ENCODE peak calls at places on chromosomes 5 and 9, in five cellular contexts. I is endothelial cell, E is foreskin fibroblast, K is foreskin keratinocyte, V is GM13977. W is an unnamed sample.

GRCh38 chr9:15501179-15501578 is 9.6 kb downstream of the PSIP1 start:
- DNase-seq in I (no peak), E (no peak), K (no peak), V (no peak), W (no peak)

GRCh38 chr9:109349431-109349846 is 28.6 kb upstream of the EPB41L4B start:
- DNase-seq in E (peak), K (peak), V (no peak), I (no peak), W (no peak)

GRCh38 chr9:109766351-109766750 is 13.6 kb upstream of the PALM2AKAP2 start:
- DNase-seq in K (peak), V (no peak), E (peak), I (no peak), W (no peak)

GRCh38 chr9:38133595-38133994 is 64.6 kb upstream of the SHB start:
- DNase-seq in V (no peak), I (no peak), K (no peak), E (no peak), W (no peak)

GRCh38 chr5:173530547-173530946 is 85.9 kb downstream of the BOD1 start:
- DNase-seq in E (no peak), V (no peak), K (no peak), I (no peak), W (no peak)

GRCh38 chr9:70484232-70485130 is 70.0 kb upstream of the KLF9 start:
- DNase-seq in I (peak), K (peak), V (peak), E (peak), W (peak)

GRCh38 chr9:135230386-135230765 is 142.9 kb downstream of the OLFM1 start:
- DNase-seq in K (no peak), E (no peak), I (no peak), V (no peak), W (no peak)

GRCh38 chr9:33466565-33467495 is 6.9 kb downstream of the NOL6 start:
- DNase-seq in K (no peak), E (no peak), V (peak), I (peak), W (peak)

GRCh38 chr5:38168029-38168428 is 90.3 kb upstream of the EGFLAM start:
- DNase-seq in K (no peak), I (no peak), E (no peak), V (no peak), W (no peak)

GRCh38 chr5:171467107-171467506 is 47.7 kb downstream of the FGF18 start:
- DNase-seq in E (no peak), K (no peak), V (no peak), I (no peak), W (no peak)

GRCh38 chr5:100444961-100445360 is 90.2 kb upstream of the FAM174A start:
- DNase-seq in I (no peak), K (no peak), E (no peak), V (no peak), W (no peak)

GRCh38 chr5:43037929-43038510 is 2.1 kb downstream of the ANXA2R start:
- DNase-seq in I (no peak), K (peak), E (no peak), V (peak), W (peak)

GRCh38 chr9:116152941-116153764 is 438 bp upstream of the PAPPA start:
- DNase-seq in E (peak), K (no peak), V (no peak), I (no peak), W (no peak)

GRCh38 chr5:159951387-159951786 is 35.1 kb downstream of the ADRA1B start:
- DNase-seq in K (no peak), E (no peak), V (no peak), I (peak), W (no peak)

GRCh38 chr9:1969898-1970297 is 45.2 kb upstream of the SMARCA2 start:
- DNase-seq in E (no peak), I (no peak), K (no peak), V (no peak), W (no peak)

GRCh38 chr9:36499156-36499886 is 73.4 kb upstream of the MELK start:
- DNase-seq in E (no peak), V (no peak), I (no peak), K (no peak), W (no peak)

GRCh38 chr5:175321927-175322532 is 122.0 kb downstream of the DRD1 start:
- DNase-seq in K (no peak), E (no peak), I (peak), V (peak), W (peak)

GRCh38 chr5:105034335-105034734 is 1471.7 kb upstream of the NUDT12 start:
- DNase-seq in I (no peak), V (no peak), K (no peak), E (no peak), W (no peak)

GRCh38 chr9:114786251-114786650 is 19.6 kb downstream of the TNFSF15 start:
- DNase-seq in I (no peak), V (no peak), E (no peak), K (no peak), W (no peak)

GRCh38 chr5:20340123-20340522 is 352.1 kb upstream of the CDH18 start:
- DNase-seq in K (no peak), V (no peak), I (no peak), E (no peak), W (no peak)

GRCh38 chr9:36823466-36823865 is 210.6 kb downstream of the PAX5 start:
- DNase-seq in K (no peak), I (no peak), V (no peak), E (no peak), W (no peak)

GRCh38 chr5:8756498-8757084 is 789.3 kb downstream of the SEMA5A start:
- DNase-seq in E (peak), K (no peak), V (peak), I (peak), W (peak)

GRCh38 chr5:54845567-54845941 is 139.8 kb downstream of the ESM1 start:
- DNase-seq in K (no peak), I (no peak), V (no peak), E (peak), W (no peak)

GRCh38 chr5:176995122-176995490 is 11.5 kb downstream of the UIMC1 start:
- DNase-seq in V (no peak), K (no peak), E (no peak), I (no peak), W (no peak)

GRCh38 chr5:116856271-116856670 is 281.6 kb upstream of the SEMA6A start:
- DNase-seq in V (no peak), K (no peak), I (no peak), E (no peak), W (no peak)

GRCh38 chr5:115601709-115602584 is at the start of gene TICAM2:
- DNase-seq in I (peak), K (no peak), E (peak), V (peak), W (peak)

DNA sequence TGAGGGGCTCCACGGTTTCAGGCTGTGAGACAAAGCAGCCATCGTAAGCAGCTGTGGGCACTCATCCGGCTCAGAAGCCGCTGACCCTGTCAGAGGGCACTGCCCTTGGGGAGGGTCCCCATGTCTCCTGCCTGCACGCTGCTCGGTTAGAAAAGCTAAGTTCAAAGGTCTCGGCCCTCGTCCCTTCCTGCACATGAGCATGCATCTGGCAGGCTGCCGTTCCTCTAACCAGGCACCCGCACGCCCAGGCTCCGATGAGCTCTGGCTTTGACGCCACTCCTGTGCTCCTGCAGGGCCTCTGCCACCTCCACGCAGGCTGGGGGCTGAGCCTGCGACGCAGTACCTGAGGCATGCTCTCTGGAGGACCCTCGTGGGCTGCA is 51.3 kb downstream of the NKD2 start:
- DNase-seq in K (no peak), I (no peak), E (no peak), V (no peak), W (no peak)
- TF ChIP-seq CTCF in K (no peak), I (no peak), E (no peak), V (no peak), W (no peak)

DNA sequence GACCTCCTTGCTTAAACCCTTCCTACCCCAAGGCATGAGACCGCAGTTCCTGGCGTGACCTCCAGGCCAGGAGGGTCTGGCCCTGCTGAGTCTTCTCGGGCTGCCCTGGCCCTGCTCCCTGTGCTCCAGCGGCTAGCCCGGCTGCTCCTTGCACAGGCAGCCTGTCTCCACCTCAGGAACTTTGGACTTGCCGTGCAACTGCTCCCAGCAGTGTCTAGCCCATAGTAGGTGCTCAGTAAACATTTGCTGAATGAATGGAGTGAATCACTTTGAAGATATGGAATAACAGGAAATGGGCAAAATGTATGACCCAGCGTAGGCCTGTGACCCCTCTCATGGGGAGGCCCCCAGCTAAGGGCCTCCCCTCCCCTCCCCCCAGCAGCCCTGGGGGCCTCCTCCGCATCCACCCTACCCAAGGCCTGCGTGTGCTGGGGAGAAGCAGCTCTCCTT is 127.1 kb downstream of the ZNF354C start:
- DNase-seq in E (no peak), K (no peak), V (no peak), I (no peak), W (no peak)
- TF ChIP-seq CTCF in E (no peak), K (no peak), V (no peak), I (peak), W (no peak)

GRCh38 chr9:129145841-129146292 is 32.2 kb downstream of the IER5L start:
- DNase-seq in K (no peak), I (no peak), E (peak), V (no peak), W (no peak)
- TF ChIP-seq CTCF in K (no peak), I (no peak), E (no peak), V (no peak), W (no peak)

GRCh38 chr5:168895295-168896019 is 316.3 kb upstream of the PANK3 start:
- DNase-seq in I (no peak), K (no peak), V (no peak), E (no peak), W (no peak)

GRCh38 chr5:168897387-168898122 is 318.4 kb upstream of the PANK3 start:
- DNase-seq in K (no peak), I (no peak), V (no peak), E (no peak), W (no peak)

GRCh38 chr5:168899264-168899663 is 320.1 kb upstream of the PANK3 start:
- DNase-seq in V (no peak), I (no peak), K (no peak), E (no peak), W (no peak)

GRCh38 chr5:168899673-168900072 is 320.5 kb upstream of the PANK3 start:
- DNase-seq in E (no peak), I (no peak), K (no peak), V (no peak), W (no peak)

DNA sequence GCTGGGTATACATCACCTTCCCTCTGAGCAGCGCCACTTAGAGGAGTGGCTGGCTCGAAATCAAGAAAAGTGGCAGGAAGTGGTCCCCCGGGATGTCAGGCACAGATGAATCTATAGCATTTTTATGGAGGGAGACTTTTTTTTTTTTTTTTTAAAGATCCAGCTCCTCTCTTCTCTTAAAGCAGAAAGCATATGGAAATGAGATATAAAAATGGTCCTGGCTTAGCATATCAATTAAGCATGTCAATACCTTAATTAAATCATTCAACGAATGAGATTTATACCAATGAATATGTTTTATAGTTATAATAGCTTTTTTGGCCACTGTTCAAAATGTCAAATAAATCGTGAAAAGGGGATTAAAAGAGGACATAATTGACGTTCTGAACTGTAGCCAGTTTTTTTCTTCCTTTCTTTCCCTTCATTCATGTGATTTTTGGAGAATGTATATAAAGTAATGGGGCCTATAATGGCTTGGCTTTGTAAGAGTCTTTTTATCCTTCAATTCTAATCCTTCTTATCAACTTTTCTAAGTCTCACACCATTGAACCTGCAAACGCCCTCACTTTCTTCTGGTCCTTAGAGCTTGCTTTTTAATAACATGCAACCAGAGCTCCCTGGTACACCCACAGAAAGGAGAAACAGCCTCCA is 319.2 kb upstream of the PANK3 start:
- DNase-seq in I (no peak), K (no peak), E (no peak), V (no peak), W (no peak)
- TF ChIP-seq CTCF in I (no peak), K (no peak), E (no peak), V (no peak), W (no peak)

DNA sequence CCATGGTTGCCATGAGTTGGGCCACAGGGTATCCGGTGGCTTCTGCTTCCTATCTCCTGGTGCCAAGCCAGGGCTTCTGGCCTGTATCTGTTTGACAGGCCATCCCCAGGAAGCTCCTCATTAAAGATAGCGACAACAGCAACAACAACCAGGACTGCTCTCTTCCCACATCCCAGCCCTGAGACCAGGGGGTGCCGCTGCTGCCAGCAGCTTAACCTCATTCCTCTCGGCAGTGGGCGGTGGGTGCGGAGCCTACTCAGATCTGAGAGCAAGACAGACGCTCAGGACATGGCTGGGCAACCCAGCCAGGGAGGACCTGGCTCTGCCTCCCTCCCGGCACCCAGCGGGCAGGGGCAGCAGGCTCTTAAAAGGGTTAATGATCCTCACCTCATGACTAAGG is 98.3 kb downstream of the PSD2 start:
- DNase-seq in E (no peak), K (no peak), I (no peak), V (no peak), W (no peak)
- TF ChIP-seq CTCF in E (no peak), K (no peak), I (no peak), V (no peak), W (no peak)

GRCh38 chr5:62828757-62829156 is 250.1 kb downstream of the LRRC70 start:
- DNase-seq in K (no peak), V (no peak), E (no peak), I (no peak), W (no peak)
- TF ChIP-seq CTCF in K (no peak), V (no peak), E (no peak), I (no peak), W (no peak)

GRCh38 chr5:135571902-135572301 is 6.9 kb downstream of the CXCL14 start:
- DNase-seq in I (no peak), K (no peak), V (no peak), E (no peak), W (no peak)

GRCh38 chr5:135568923-135569360 is 9.8 kb downstream of the CXCL14 start:
- DNase-seq in E (no peak), K (no peak), V (no peak), I (no peak), W (no peak)

GRCh38 chr5:135571210-135571609 is 7.6 kb downstream of the CXCL14 start:
- DNase-seq in E (no peak), K (no peak), I (no peak), V (no peak), W (no peak)

GRCh38 chr5:135569755-135570452 is 8.9 kb downstream of the CXCL14 start:
- DNase-seq in K (no peak), E (peak), I (peak), V (no peak), W (no peak)

DNA sequence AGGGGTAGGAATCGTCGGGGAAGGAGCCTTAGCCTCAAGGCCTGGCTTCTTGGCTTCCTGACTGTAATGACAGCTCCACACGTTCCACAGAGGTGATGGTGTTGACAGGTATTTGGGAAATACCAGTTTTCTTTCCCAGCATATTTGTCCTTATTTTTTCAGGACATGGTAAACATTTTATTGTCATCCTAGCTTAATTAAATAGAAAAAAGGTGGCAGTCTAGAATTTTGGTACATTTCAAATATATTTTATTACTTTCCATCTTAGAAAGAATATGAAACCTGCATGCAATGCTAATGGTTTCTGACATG is 8.4 kb downstream of the CXCL14 start:
- DNase-seq in K (no peak), I (no peak), E (no peak), V (no peak), W (no peak)
- TF ChIP-seq CTCF in K (no peak), I (no peak), E (no peak), V (no peak), W (no peak)

GRCh38 chr5:151430731-151431130 is 16.7 kb upstream of the SLC36A1 start:
- DNase-seq in E (no peak), V (no peak), I (no peak), K (no peak), W (no peak)

GRCh38 chr5:151432210-151432609 is 15.2 kb upstream of the SLC36A1 start:
- DNase-seq in K (no peak), E (no peak), V (no peak), I (no peak), W (no peak)

GRCh38 chr5:151424892-151425523 is 22.4 kb upstream of the SLC36A1 start:
- DNase-seq in E (no peak), V (no peak), K (no peak), I (no peak), W (no peak)

DNA sequence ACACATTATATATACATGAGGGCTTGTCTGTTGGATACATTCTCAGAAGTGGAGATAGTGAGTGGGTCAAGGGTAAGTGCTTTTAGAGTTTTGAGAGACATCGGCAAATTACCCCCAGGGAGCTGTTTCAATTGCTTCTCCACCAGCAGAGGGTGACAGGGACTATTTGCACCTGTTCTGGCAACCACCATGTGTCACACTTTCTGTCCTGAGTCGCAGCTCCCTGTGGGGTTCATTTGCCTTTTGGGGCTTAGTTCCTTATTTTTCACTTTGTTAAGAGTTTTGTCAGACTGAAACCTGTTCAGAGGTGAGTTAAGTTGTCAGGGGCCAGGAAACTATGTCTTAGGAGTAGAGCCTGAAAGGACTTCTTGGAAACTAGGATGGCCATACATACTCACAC is 20.1 kb upstream of the SLC36A1 start:
- DNase-seq in V (peak), E (no peak), K (no peak), I (no peak), W (peak)
- TF ChIP-seq CTCF in V (peak), E (no peak), K (no peak), I (no peak), W (no peak)

GRCh38 chr9:101566904-101567724 is 27.7 kb downstream of the PPP3R2 start:
- DNase-seq in E (peak), V (peak), K (no peak), I (peak), W (peak)
- TF ChIP-seq CTCF in E (peak), V (peak), K (peak), I (peak), W (peak)

W was measured in GM10248.